ENCODE peak calls at places on chromosome 1, in six cellular contexts. J is fibroblast of lung; L is suprapubic skin; S is SJCRH30; B is PC-9; H is CD8-positive, alpha-beta memory T cell. D is an unnamed sample. For H3K9me3, the result is how much of the 10 kb centered on the place peaks cover.

GRCh38 chr1:233337505-233337904 is 10.0 kb downstream of the MAP3K21 start:
- DNase-seq in L (no peak), S (no peak), B (no peak), H (no peak), J (no peak), D (no peak)

GRCh38 chr1:226946841-226947240 is 6.7 kb downstream of the COQ8A start:
- DNase-seq in S (no peak), B (no peak), H (no peak), L (no peak), J (no peak), D (no peak)

GRCh38 chr1:109395602-109396512 is 1.9 kb downstream of the SORT1 start:
- DNase-seq in J (peak), B (peak), S (no peak), L (no peak), H (no peak), D (no peak)

GRCh38 chr1:225859151-225859550 is 23.0 kb downstream of the TMEM63A start:
- DNase-seq in J (no peak), B (no peak), H (no peak), S (no peak), L (no peak), D (no peak)

GRCh38 chr1:166902279-166902678 is 26.2 kb upstream of the TADA1 start:
- DNase-seq in H (no peak), B (peak), L (no peak), S (no peak), J (peak), D (no peak)

GRCh38 chr1:9589719-9590157 is 1.0 kb downstream of the TMEM201 start:
- DNase-seq in J (peak), L (no peak), B (no peak), H (no peak), S (no peak), D (no peak)

GRCh38 chr1:9705337-9706098 is 54.0 kb downstream of the PIK3CD start:
- DNase-seq in H (no peak), S (no peak), B (peak), L (no peak), J (peak), D (no peak)

GRCh38 chr1:116487583-116487982 is 83.2 kb downstream of the CD58 start:
- DNase-seq in B (no peak), S (no peak), L (no peak), J (no peak), H (no peak), D (no peak)

GRCh38 chr1:2525896-2526823 is at the start of gene PANK4:
- DNase-seq in H (peak), S (peak), J (peak), B (peak), L (peak), D (peak)

GRCh38 chr1:154348429-154349076 is 23.2 kb downstream of the ATP8B2 start:
- DNase-seq in S (no peak), J (no peak), H (no peak), B (no peak), L (no peak), D (no peak)

GRCh38 chr1:20063861-20064292 is 6.1 kb upstream of the PLA2G5 start:
- DNase-seq in H (no peak), S (no peak), B (peak), J (peak), L (no peak), D (no peak)

GRCh38 chr1:229199892-229200291 is 71.0 kb upstream of the RAB4A start:
- DNase-seq in H (peak), J (no peak), L (no peak), S (no peak), B (peak), D (no peak)

GRCh38 chr1:22025368-22026154 is 24.1 kb downstream of the CELA3A start:
- DNase-seq in L (peak), S (peak), H (peak), B (peak), J (peak), D (peak)

GRCh38 chr1:39497570-39497969 is 6.1 kb downstream of the BMP8A start:
- DNase-seq in L (no peak), B (no peak), H (no peak), J (no peak), S (no peak), D (no peak)

GRCh38 chr1:198932351-198932991 is 293.6 kb downstream of the PTPRC start:
- DNase-seq in H (no peak), L (no peak), B (peak), S (no peak), J (peak), D (no peak)

GRCh38 chr1:198934414-198934813 is 295.6 kb downstream of the PTPRC start:
- DNase-seq in B (no peak), L (no peak), J (no peak), H (no peak), S (no peak), D (no peak)

GRCh38 chr1:198934901-198935301 is 296.1 kb downstream of the PTPRC start:
- DNase-seq in H (peak), S (peak), J (peak), L (no peak), B (peak), D (no peak)

GRCh38 chr1:198935371-198935921 is 296.6 kb downstream of the PTPRC start:
- DNase-seq in H (peak), L (peak), B (peak), J (peak), S (peak), D (peak)

GRCh38 chr1:198933506-198933905 is 294.7 kb downstream of the PTPRC start:
- DNase-seq in S (no peak), J (no peak), H (no peak), L (no peak), B (no peak), D (no peak)
- H3K4me3 ChIP-seq in S (no peak), J (peak), H (no peak), L (no peak), B (no peak), D (no peak)

GRCh38 chr1:101309334-101310221 is 72.8 kb downstream of the S1PR1 start:
- DNase-seq in J (peak), S (peak), L (peak), B (peak), H (peak), D (peak)

GRCh38 chr1:101312192-101312591 is 75.4 kb downstream of the S1PR1 start:
- DNase-seq in L (no peak), S (no peak), B (no peak), H (no peak), J (no peak), D (no peak)

GRCh38 chr1:101308935-101309333 is 72.1 kb downstream of the S1PR1 start:
- DNase-seq in B (no peak), S (no peak), J (no peak), L (no peak), H (no peak), D (no peak)

GRCh38 chr1:101311146-101311892 is 74.5 kb downstream of the S1PR1 start:
- DNase-seq in J (no peak), H (no peak), B (no peak), S (no peak), L (no peak), D (no peak)

GRCh38 chr1:101310484-101310883 is 73.7 kb downstream of the S1PR1 start:
- DNase-seq in H (no peak), B (no peak), L (no peak), S (no peak), J (no peak), D (no peak)
- H3K9me3 ChIP-seq in H (under half), B (under half), L (under half), S (under half), J (under half), D (under half)

GRCh38 chr1:24749886-24750285 is 4.6 kb downstream of the CLIC4 start:
- DNase-seq in S (no peak), H (no peak), J (peak), L (no peak), B (no peak), D (no peak)
- H3K4me3 ChIP-seq in S (no peak), H (no peak), J (no peak), L (no peak), B (no peak), D (no peak)

GRCh38 chr1:247131236-247131635 is 27.1 kb upstream of the ZNF669 start:
- DNase-seq in J (no peak), H (no peak), B (no peak), L (no peak), S (no peak), D (no peak)
- H3K9me3 ChIP-seq in J (under half), H (under half), B (under half), L (under half), S (under half), D (half or more)

GRCh38 chr1:209207126-209207700 is 376.3 kb upstream of the CAMK1G start:
- DNase-seq in B (no peak), H (no peak), S (no peak), L (no peak), J (no peak), D (no peak)
- H3K4me3 ChIP-seq in B (no peak), H (no peak), S (peak), L (peak), J (peak), D (peak)

D was measured in breast epithelium.